ENCODE peak calls at places on chromosomes 1 and 21, in seven cellular contexts. Q, Y, F, V, G, Z and E are unnamed samples.

GRCh38 chr21:39088831-39089380 is 94.3 kb downstream of the PSMG1 start:
- DNase-seq in Q (no peak), Y (peak; percentile 64), F (no peak), V (peak; percentile 78), G (no peak), Z (peak; percentile 49), E (no peak)

GRCh38 chr1:200564319-200564718 is 56.2 kb downstream of the KIF14 start:
- DNase-seq in Q (no peak), Y (no peak), F (no peak), V (no peak), G (no peak), Z (no peak), E (no peak)

GRCh38 chr1:53260631-53261247 is 22.4 kb upstream of the MAGOH start:
- DNase-seq in Q (no peak), Y (no peak), F (no peak), V (no peak), G (no peak), Z (no peak), E (no peak)

GRCh38 chr1:179973198-179974114 is 18.8 kb downstream of the CEP350 start:
- DNase-seq in Q (no peak), Y (no peak), F (no peak), V (no peak), G (no peak), Z (no peak), E (no peak)

GRCh38 chr1:179026813-179027664 is 1.3 kb downstream of the FAM20B start:
- DNase-seq in Q (no peak), Y (no peak), F (no peak), V (no peak), G (no peak), Z (no peak), E (no peak)

GRCh38 chr1:109249654-109250401 is 489 bp downstream of the CELSR2 start:
- DNase-seq in Q (no peak), Y (no peak), F (no peak), V (no peak), G (no peak), Z (no peak), E (no peak)

GRCh38 chr1:225848044-225848955 is 33.9 kb downstream of the TMEM63A start:
- DNase-seq in Q (no peak), Y (no peak), F (no peak), V (no peak), G (no peak), Z (no peak), E (peak; percentile 67)

GRCh38 chr21:43619856-43620255 is 39.4 kb downstream of the HSF2BP start:
- DNase-seq in Q (no peak), Y (no peak), F (no peak), V (no peak), G (no peak), Z (no peak), E (no peak)

GRCh38 chr1:246261641-246262040 is 245.4 kb downstream of the SMYD3 start:
- DNase-seq in Q (no peak), Y (no peak), F (no peak), V (no peak), G (no peak), Z (no peak), E (no peak)

GRCh38 chr1:67599085-67599484 is 85.9 kb upstream of the GADD45A start:
- DNase-seq in Q (no peak), Y (no peak), F (no peak), V (peak; percentile 25), G (no peak), Z (no peak), E (no peak)

GRCh38 chr1:232635778-232636356 is 5.9 kb upstream of the SIPA1L2 start:
- DNase-seq in Q (no peak), Y (no peak), F (no peak), V (peak; percentile 65), G (peak; percentile 40), Z (peak; percentile 25), E (peak; percentile 45)
- TF ChIP-seq CTCF in Q (peak; percentile 83), Y (peak; percentile 74), F (peak; percentile 74), V (peak; percentile 48), G (peak; percentile 49), Z (peak; percentile 64), E (peak; percentile 57)

GRCh38 chr21:18954415-18954972 is 550.9 kb upstream of the TMPRSS15 start:
- DNase-seq in Q (no peak), Y (no peak), F (no peak), V (no peak), G (no peak), Z (no peak), E (no peak)

GRCh38 chr21:18950045-18950740 is 546.6 kb upstream of the TMPRSS15 start:
- DNase-seq in Q (no peak), Y (no peak), F (no peak), V (no peak), G (no peak), Z (no peak), E (no peak)

DNA sequence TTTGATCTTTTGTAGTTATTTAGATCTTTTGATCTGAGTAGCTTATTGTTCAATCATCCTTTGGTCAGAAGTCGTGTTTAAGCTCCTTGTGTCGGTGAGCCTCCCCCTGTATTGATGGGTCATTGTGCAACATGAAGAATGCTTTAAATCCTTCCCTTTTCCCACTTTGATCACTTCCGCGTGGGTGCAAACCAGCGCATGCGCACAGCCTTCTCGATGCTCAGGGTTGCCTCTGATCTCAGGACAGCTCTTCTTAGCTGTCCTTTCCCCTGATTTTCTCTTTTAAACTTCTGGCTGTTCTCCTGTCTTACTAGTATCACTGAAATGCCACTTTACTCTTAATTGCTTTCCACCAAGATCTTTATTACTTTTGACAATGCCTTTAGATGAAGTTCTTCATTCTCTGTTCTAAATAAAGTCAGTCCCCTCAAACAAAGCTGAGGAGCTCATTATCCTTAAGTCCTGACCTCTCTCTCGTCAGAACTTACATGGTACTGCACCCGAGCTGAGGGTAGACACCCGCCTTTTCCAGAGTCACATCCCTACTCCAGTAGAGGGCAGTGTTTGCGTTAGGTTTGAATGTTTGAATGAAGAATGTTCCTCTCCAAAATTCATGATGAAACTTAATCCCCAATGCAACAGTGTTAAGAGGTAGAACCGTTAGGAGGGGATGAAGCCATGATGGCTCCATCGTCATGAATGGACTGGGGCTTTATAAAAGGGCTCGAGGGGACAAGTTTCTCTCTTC is 547.9 kb upstream of the TMPRSS15 start:
- DNase-seq in Q (no peak), Y (no peak), F (no peak), V (no peak), G (peak; percentile 19), Z (no peak), E (no peak)
- TF ChIP-seq CTCF in Q (peak; percentile 37), Y (no peak), F (no peak), V (no peak), G (peak; percentile 48), Z (no peak), E (no peak)

DNA sequence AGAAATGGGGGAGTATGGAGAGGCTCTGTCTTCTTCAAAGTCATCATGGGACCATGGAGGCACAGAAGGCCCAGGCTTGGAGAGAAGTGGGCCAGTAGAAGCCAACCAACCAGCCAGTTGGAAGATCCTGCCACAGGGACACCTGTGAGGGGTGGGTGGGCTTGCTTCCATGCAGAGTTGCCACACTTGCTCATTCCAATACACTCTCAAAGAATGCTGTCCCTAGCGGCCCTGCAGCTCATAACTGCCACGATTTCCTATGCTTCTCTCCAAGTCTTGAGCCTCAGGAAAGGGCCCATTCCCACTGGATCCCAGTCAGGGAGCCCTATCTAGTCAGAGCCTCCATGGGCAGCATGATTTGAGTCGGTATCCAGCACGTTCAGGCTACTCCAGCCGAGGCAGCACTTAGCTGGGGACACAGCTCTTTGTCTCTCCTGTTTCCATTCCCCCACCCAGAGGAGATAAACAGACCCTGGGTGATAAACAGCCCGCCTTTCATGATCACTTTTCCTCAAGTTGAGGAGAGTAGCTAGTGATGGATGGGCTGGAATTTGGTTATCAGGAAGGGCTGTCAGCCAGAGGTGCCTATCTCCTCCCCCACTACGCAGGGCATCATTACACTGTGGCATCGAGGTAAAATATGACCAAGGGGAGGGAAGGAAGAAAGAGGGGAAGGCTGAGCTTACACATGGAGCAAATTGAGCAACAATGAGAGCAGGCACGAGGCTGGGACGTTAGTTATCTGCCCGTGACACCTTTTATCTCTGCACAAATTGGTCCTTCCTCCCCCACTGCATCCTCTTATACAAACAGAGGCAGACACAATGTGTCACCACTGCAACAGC is 64.6 kb downstream of the ERI3 start:
- DNase-seq in Q (no peak), Y (no peak), F (no peak), V (no peak), G (no peak), Z (no peak), E (no peak)
- TF ChIP-seq CTCF in Q (no peak), Y (no peak), F (no peak), V (no peak), G (no peak), Z (no peak), E (no peak)

GRCh38 chr1:116228501-116228900 is 117.3 kb downstream of the MAB21L3 start:
- DNase-seq in Q (no peak), Y (no peak), F (no peak), V (no peak), G (no peak), Z (no peak), E (peak; percentile 23)

GRCh38 chr1:116224561-116224960 is 113.4 kb downstream of the MAB21L3 start:
- DNase-seq in Q (no peak), Y (no peak), F (no peak), V (no peak), G (no peak), Z (no peak), E (no peak)

GRCh38 chr1:116226017-116226416 is 114.8 kb downstream of the MAB21L3 start:
- DNase-seq in Q (no peak), Y (no peak), F (no peak), V (no peak), G (no peak), Z (no peak), E (peak; percentile 26)

GRCh38 chr1:116219651-116220434 is 108.6 kb downstream of the MAB21L3 start:
- DNase-seq in Q (no peak), Y (no peak), F (no peak), V (no peak), G (no peak), Z (no peak), E (no peak)

DNA sequence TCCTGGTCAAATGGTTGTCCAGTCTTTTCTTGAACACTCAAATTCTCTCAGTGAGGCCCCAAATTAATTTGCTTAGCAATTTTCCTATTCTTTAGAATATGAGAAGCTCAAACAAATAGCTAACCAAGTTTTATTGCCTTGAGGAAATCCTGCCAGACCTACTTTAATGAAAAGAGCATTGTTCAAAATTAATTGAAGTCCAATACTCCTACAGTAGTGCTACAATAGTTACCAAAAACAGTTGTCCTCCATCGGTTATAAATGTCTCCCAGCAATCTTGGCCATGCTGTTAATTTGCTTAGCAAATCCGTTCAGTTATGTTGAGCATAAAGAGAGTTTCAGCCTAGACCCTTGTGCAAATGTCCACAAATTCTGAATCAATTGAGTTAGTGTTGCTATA is 112.9 kb downstream of the MAB21L3 start:
- DNase-seq in Q (no peak), Y (no peak), F (no peak), V (no peak), G (no peak), Z (no peak), E (no peak)
- TF ChIP-seq CTCF in Q (no peak), Y (no peak), F (no peak), V (no peak), G (no peak), Z (no peak), E (no peak)

GRCh38 chr1:160708118-160708517 is 3.5 kb downstream of the CD48 start:
- DNase-seq in Q (no peak), Y (no peak), F (no peak), V (no peak), G (no peak), Z (no peak), E (no peak)
- TF ChIP-seq CTCF in Q (no peak), Y (no peak), F (no peak), V (no peak), G (no peak), Z (no peak), E (no peak)